ENCODE peak calls at places on chromosomes 4 and X, in four cellular contexts. Q is GM23338; M is fibroblast of lung; F is naive thymus-derived CD4-positive, alpha-beta T cell. W is an unnamed sample. For H3K4me1 and H3K27me3, the result is how much of the 10 kb centered on the place peaks cover.

GRCh38 chr4:2304321-2304876 is 42.5 kb upstream of the MXD4 start:
- DNase-seq in M (no peak), Q (no peak), F (no peak), W (no peak)

GRCh38 chrX:31266172-31267076 is 194.6 kb upstream of the FTHL17 start:
- DNase-seq in M (no peak), F (no peak), Q (peak), W (peak)

GRCh38 chrX:69149466-69150293 is 15.6 kb downstream of the PJA1 start:
- DNase-seq in M (no peak), F (no peak), Q (peak), W (no peak)

GRCh38 chrX:7120578-7121219 is 26.8 kb upstream of the STS start:
- DNase-seq in M (peak), F (no peak), Q (no peak), W (no peak)

GRCh38 chr4:102552781-102553180 is 51.6 kb downstream of the NFKB1 start:
- DNase-seq in M (no peak), Q (no peak), F (no peak), W (no peak)

GRCh38 chrX:95949588-95949987 is 735.1 kb upstream of the DIAPH2 start:
- DNase-seq in Q (no peak), F (no peak), M (no peak), W (no peak)

GRCh38 chrX:13010546-13010945 is 33.9 kb downstream of the FAM9C start:
- DNase-seq in F (no peak), M (no peak), Q (no peak), W (no peak)

GRCh38 chrX:118665204-118665603 is 62.2 kb upstream of the IL13RA1 start:
- DNase-seq in M (no peak), Q (no peak), F (no peak), W (no peak)

GRCh38 chr4:120773641-120774040 is 148.9 kb downstream of the PRDM5 start:
- DNase-seq in M (peak), Q (no peak), F (no peak), W (no peak)
- H3K4me1 ChIP-seq in M (under half), Q (under half), F (under half), W (under half)

GRCh38 chrX:38327007-38327774 is at the start of gene RPGR:
- DNase-seq in M (peak), Q (peak), F (peak), W (peak)
- H3K4me3 ChIP-seq in M (peak), Q (peak), F (peak), W (peak)

GRCh38 chr4:107826427-107826980 is 1.8 kb downstream of the SGMS2 start:
- DNase-seq in M (no peak), Q (no peak), F (no peak), W (no peak)
- H3K27me3 ChIP-seq in M (under half), Q (half or more), F (under half), W (under half)

DNA sequence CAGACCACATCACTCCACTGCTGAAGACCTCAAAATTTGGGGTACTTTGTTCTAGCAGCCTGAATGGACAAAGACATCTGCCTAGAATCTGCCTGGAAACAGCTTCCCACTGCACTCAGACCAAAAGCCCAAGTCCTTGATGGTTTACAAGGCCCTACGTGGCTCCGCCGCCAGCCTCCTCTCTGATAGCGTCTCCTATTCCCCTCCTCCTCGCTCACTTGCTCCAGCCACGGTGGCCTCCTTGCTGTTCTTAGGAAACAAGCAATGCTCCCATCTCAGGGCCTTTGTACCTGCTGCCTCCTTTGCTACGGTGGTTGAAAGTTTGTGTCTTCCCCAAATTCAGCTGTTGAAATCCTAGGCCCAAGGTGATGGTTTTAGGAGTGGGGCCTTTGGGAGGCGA is 34.7 kb upstream of the SORCS2 start:
- DNase-seq in F (no peak), M (no peak), Q (no peak), W (no peak)
- H3K4me1 ChIP-seq in F (under half), M (under half), Q (under half), W (under half)

DNA sequence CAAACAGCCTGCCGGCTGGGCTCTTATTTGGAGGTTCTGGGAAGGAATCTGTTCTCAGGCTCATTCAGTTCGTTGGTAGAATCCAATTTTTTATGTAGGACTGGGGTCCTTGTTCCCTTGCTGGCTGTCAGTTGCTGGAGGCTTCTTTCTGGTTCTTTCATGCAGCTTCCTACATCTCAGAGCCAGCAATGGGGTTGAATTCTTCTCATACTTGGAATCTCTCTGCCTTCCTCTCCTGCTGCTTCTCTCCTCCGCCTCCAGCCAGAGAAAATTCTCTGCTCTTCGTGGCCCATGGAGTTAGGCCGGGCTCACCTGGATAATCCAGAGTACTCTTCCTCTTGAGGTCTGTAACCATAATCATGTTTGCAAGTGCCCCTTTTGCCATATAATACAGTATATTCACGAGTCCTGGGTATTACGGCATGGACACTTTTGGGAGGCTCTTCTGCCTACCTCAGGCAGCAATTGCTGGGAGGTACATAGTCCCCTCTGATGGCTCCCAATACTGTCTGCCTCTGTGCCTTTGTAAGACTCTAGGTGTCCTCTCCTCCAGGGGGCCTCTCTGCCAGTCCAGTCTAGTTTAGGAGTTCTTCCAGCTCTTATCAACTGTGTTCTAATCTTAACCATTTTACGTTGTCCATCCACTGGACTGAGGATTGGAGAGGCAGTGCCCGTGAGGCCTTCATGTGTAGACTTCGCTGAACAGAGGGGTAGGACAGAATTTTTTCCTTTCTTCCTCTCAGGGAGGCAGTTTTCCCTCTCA is 2.2 kb downstream of the TRMT44 start:
- DNase-seq in Q (peak), M (no peak), F (no peak), W (no peak)
- H3K4me3 ChIP-seq in Q (peak), M (no peak), F (no peak), W (peak)

GRCh38 chrX:39164212-39164611 is 363.0 kb downstream of the MID1IP1 start:
- DNase-seq in M (no peak), F (no peak), Q (no peak), W (no peak)
- H3K27me3 ChIP-seq in M (under half), F (under half), Q (under half), W (under half)

GRCh38 chr4:3371038-3371437 is 70.7 kb upstream of the HGFAC start:
- DNase-seq in M (no peak), F (no peak), Q (peak), W (no peak)
- H3K4me1 ChIP-seq in M (under half), F (under half), Q (under half), W (under half)

GRCh38 chr4:54213001-54213400 is 16.1 kb upstream of the PDGFRA start:
- DNase-seq in F (no peak), M (no peak), Q (no peak), W (no peak)

GRCh38 chr4:54218736-54219135 is 10.4 kb upstream of the PDGFRA start:
- DNase-seq in M (no peak), F (no peak), Q (no peak), W (no peak)

GRCh38 chr4:54215379-54216072 is 13.6 kb upstream of the PDGFRA start:
- DNase-seq in F (no peak), Q (peak), M (no peak), W (no peak)

GRCh38 chr4:54213812-54214211 is 15.3 kb upstream of the PDGFRA start:
- DNase-seq in F (no peak), Q (no peak), M (peak), W (no peak)

DNA sequence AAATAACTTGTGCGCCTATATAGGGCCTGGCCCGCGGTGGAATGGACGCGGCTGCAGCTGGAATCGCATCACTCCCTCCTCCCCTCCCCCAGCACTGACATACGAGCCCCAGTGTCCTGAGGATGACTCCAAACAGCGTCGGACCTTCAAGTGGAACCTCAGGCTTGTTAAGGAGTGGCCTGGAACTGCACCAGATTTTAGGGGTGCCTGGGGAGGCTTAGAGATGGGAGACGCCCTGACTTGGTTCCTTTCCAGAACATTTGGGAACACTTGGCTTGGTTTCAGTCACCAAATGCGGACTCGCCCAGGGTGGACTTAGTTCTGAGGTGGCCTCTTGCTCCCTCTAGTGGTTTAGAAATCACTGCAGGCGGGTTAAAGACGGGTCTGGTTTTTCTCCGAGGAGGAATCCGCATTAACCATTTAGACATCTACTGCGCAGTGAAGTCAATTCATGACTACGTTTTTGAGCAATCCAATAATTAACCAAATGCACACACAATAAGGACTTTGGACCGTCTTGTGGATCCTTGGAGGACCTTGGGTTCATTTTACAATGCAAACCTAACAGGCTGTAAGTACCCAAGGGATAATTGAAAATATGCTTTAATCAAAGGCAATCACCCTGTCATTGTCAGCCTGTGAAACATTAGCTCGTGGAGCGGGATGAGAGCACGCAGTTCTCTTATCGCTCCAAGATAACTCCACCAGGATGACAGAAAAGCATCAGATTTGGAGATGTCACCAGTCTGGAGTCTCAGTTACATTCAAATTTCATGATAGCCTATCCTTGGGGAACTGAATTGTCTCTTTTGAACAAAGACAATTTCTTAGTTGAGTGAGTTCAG is 11.2 kb upstream of the PDGFRA start:
- DNase-seq in M (peak), Q (peak), F (peak), W (peak)
- H3K4me3 ChIP-seq in M (peak), Q (peak), F (no peak), W (no peak)

GRCh38 chrX:43564953-43565352 is 91.1 kb upstream of the MAOA start:
- DNase-seq in Q (no peak), M (no peak), F (no peak), W (no peak)

GRCh38 chrX:43562372-43562771 is 93.7 kb upstream of the MAOA start:
- DNase-seq in F (no peak), M (peak), Q (no peak), W (no peak)

GRCh38 chrX:43560247-43560946 is 95.7 kb upstream of the MAOA start:
- DNase-seq in Q (no peak), M (no peak), F (no peak), W (no peak)

DNA sequence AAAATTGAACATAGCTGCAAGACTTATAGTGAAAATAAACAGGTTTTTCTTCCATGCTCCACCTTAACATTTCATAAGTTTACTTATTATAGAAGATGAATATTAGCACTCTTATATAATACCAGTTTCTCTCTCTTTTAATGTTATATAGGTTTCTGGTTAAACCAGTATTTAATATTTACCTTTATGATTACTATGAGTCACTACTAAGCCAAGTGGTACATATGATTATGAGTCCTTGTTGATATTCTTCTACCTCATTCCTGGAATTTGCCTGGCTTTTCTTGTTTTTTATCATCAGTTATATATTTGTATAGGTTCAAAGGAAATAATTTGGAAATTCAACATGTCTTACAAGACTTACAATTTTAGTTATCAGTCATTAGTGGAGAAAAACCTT is 89.9 kb upstream of the MAOA start:
- DNase-seq in Q (no peak), F (no peak), M (no peak), W (no peak)
- H3K27me3 ChIP-seq in Q (under half), F (under half), M (under half), W (under half)

GRCh38 chr4:185109736-185110135 is 33.3 kb upstream of the SLC25A4 start:
- DNase-seq in F (no peak), Q (peak), M (no peak), W (no peak)
- H3K4me1 ChIP-seq in F (under half), Q (under half), M (under half), W (under half)